ENCODE peak calls at places on chromosomes 7 and 10, in four cellular contexts. One of them, this sample, is unnamed.
A peak's percentile ranks its signal among the peaks of the same experiment; 100 is the strongest.

GRCh38 chr7:128831178-128831993 is 1.2 kb downstream of the FLNC start:
- DNase-seq in heart left ventricle: peak; percentile 79
- DNase-seq in heart right ventricle: peak; percentile 76
- DNase-seq in thyroid gland: no peak
- DNase-seq in this sample: peak; percentile 82

GRCh38 chr7:1137517-1138167 is 22.4 kb downstream of the ZFAND2A start:
- DNase-seq in thyroid gland: no peak
- DNase-seq in heart left ventricle: no peak
- DNase-seq in heart right ventricle: no peak
- DNase-seq in this sample: no peak

GRCh38 chr7:95550546-95550945 is 45.8 kb downstream of the PDK4 start:
- DNase-seq in heart right ventricle: no peak
- DNase-seq in heart left ventricle: no peak
- DNase-seq in thyroid gland: no peak
- DNase-seq in this sample: no peak

GRCh38 chr7:38658916-38659315 is 27.7 kb upstream of the AMPH start:
- DNase-seq in heart right ventricle: no peak
- DNase-seq in heart left ventricle: no peak
- DNase-seq in thyroid gland: no peak
- DNase-seq in this sample: no peak

GRCh38 chr10:126247454-126247975 is 140.8 kb downstream of the ADAM12 start:
- DNase-seq in heart right ventricle: peak; percentile 60
- DNase-seq in heart left ventricle: peak; percentile 76
- DNase-seq in thyroid gland: peak; percentile 71
- DNase-seq in this sample: peak; percentile 84

GRCh38 chr10:103833731-103834365 is 21.5 kb downstream of the SH3PXD2A start:
- DNase-seq in thyroid gland: peak; percentile 33
- DNase-seq in heart left ventricle: peak; percentile 84
- DNase-seq in heart right ventricle: peak; percentile 92
- DNase-seq in this sample: peak; percentile 84

GRCh38 chr10:74718208-74718607 is 108.2 kb upstream of the KAT6B start:
- DNase-seq in heart left ventricle: no peak
- DNase-seq in thyroid gland: no peak
- DNase-seq in heart right ventricle: no peak
- DNase-seq in this sample: no peak

GRCh38 chr7:94769726-94770125 is 113.8 kb upstream of the SGCE start:
- DNase-seq in heart right ventricle: no peak
- DNase-seq in thyroid gland: no peak
- DNase-seq in heart left ventricle: no peak
- DNase-seq in this sample: no peak

GRCh38 chr7:106354822-106355221 is 70.0 kb upstream of the NAMPT start:
- DNase-seq in thyroid gland: no peak
- DNase-seq in heart left ventricle: no peak
- DNase-seq in heart right ventricle: no peak
- DNase-seq in this sample: no peak

GRCh38 chr10:96301616-96302015 is 2.6 kb upstream of the DNTT start:
- DNase-seq in heart right ventricle: no peak
- DNase-seq in heart left ventricle: no peak
- DNase-seq in thyroid gland: no peak
- DNase-seq in this sample: no peak

GRCh38 chr10:77686096-77686495 is 48.5 kb upstream of the KCNMA1 start:
- DNase-seq in thyroid gland: no peak
- DNase-seq in heart right ventricle: no peak
- DNase-seq in heart left ventricle: no peak
- DNase-seq in this sample: no peak

GRCh38 chr7:112038353-112038752 is 167.8 kb downstream of the DOCK4 start:
- DNase-seq in heart left ventricle: no peak
- DNase-seq in thyroid gland: no peak
- DNase-seq in heart right ventricle: no peak
- DNase-seq in this sample: no peak

GRCh38 chr10:127547997-127548396 is 1.1 kb upstream of the NPS start:
- DNase-seq in thyroid gland: no peak
- DNase-seq in heart right ventricle: no peak
- DNase-seq in heart left ventricle: no peak
- DNase-seq in this sample: no peak

GRCh38 chr7:16649196-16649595 is 3.2 kb downstream of the BZW2 start:
- DNase-seq in thyroid gland: peak; percentile 54
- DNase-seq in heart left ventricle: no peak
- DNase-seq in heart right ventricle: no peak
- DNase-seq in this sample: no peak

GRCh38 chr7:16647435-16647960 is 1.5 kb downstream of the BZW2 start:
- DNase-seq in heart left ventricle: no peak
- DNase-seq in thyroid gland: no peak
- DNase-seq in heart right ventricle: no peak
- DNase-seq in this sample: no peak

GRCh38 chr7:16646427-16647081 is 573 bp downstream of the BZW2 start:
- DNase-seq in thyroid gland: no peak
- DNase-seq in heart right ventricle: no peak
- DNase-seq in heart left ventricle: no peak
- DNase-seq in this sample: no peak

GRCh38 chr7:16650266-16650665 is 4.3 kb downstream of the BZW2 start:
- DNase-seq in heart right ventricle: no peak
- DNase-seq in heart left ventricle: peak; percentile 25
- DNase-seq in thyroid gland: no peak
- DNase-seq in this sample: no peak

DNA sequence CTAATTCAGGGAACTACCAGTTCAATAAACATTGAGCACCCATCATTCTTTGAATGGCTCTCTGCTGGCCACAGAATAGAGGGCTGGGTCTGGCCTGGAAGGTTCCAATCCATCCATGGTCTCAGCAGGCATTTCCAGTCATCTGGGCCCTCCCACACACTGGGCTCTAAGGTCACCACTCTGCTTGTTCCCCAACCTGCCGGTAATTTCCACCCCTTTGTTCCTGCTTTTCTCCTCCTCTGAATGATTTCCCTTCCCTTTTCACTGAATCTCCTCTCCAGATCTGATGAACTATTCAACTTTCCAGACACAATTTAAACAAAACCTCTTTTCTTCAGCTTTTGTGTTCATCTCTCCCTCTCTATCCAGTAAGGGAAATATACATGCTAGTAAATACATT is 2.6 kb downstream of the BZW2 start:
- DNase-seq in heart right ventricle: no peak
- DNase-seq in thyroid gland: peak; percentile 55
- DNase-seq in heart left ventricle: no peak
- DNase-seq in this sample: no peak
- H3K4me3 ChIP-seq in heart right ventricle: no peak overlapping the region
- H3K4me3 ChIP-seq in thyroid gland: no peak overlapping the region
- H3K4me3 ChIP-seq in heart left ventricle: no peak overlapping the region
- H3K4me3 ChIP-seq in this sample: no peak overlapping the region

GRCh38 chr10:79232864-79233263 is 114.4 kb upstream of the PPIF start:
- DNase-seq in thyroid gland: no peak
- DNase-seq in heart right ventricle: no peak
- DNase-seq in heart left ventricle: no peak
- DNase-seq in this sample: peak; percentile 55
- H3K4me1 ChIP-seq in thyroid gland: peaks cover 19% of the 10 kb centered on the region
- H3K4me1 ChIP-seq in heart right ventricle: peaks cover 49% of the 10 kb centered on the region
- H3K4me1 ChIP-seq in heart left ventricle: peaks cover 54% of the 10 kb centered on the region
- H3K4me1 ChIP-seq in this sample: peaks cover 15% of the 10 kb centered on the region

GRCh38 chr7:24283559-24283899 is 461 bp upstream of the NPY start:
- DNase-seq in thyroid gland: no peak
- DNase-seq in heart right ventricle: no peak
- DNase-seq in heart left ventricle: no peak
- DNase-seq in this sample: no peak
- H3K4me3 ChIP-seq in thyroid gland: no peak overlapping the region
- H3K4me3 ChIP-seq in heart right ventricle: no peak overlapping the region
- H3K4me3 ChIP-seq in heart left ventricle: no peak overlapping the region
- H3K4me3 ChIP-seq in this sample: no peak overlapping the region

DNA sequence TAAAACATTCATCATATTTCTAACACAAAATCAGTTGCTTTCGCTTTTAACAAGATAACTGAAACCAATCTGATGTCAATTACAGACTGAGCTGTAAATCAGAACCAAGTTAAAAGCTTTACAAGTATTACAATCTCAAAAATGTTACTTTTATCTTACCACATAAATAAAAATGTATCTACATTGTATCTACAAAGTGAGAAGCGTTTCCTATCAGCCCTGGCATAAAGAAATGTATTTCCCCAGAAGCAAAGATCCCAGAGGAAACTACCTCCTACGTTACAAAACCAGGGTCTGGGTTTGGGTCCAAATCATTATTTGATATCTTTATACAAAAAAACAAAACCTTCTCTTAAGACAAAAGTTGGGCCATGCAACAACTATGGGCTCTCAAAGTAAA is 2.6 kb downstream of the SMURF1 start:
- DNase-seq in heart right ventricle: no peak
- DNase-seq in heart left ventricle: no peak
- DNase-seq in thyroid gland: no peak
- DNase-seq in this sample: no peak
- H3K4me1 ChIP-seq in heart right ventricle: peaks cover 36% of the 10 kb centered on the region
- H3K4me1 ChIP-seq in heart left ventricle: peaks cover 53% of the 10 kb centered on the region
- H3K4me1 ChIP-seq in thyroid gland: peaks cover 35% of the 10 kb centered on the region
- H3K4me1 ChIP-seq in this sample: peaks cover 8% of the 10 kb centered on the region

GRCh38 chr7:80660939-80661338 is 22.5 kb downstream of the CD36 start:
- DNase-seq in thyroid gland: no peak
- DNase-seq in heart left ventricle: no peak
- DNase-seq in heart right ventricle: no peak
- DNase-seq in this sample: no peak

GRCh38 chr7:80661729-80662128 is 23.3 kb downstream of the CD36 start:
- DNase-seq in heart right ventricle: no peak
- DNase-seq in thyroid gland: no peak
- DNase-seq in heart left ventricle: no peak
- DNase-seq in this sample: no peak

GRCh38 chr7:80656029-80656428 is 17.6 kb downstream of the CD36 start:
- DNase-seq in thyroid gland: no peak
- DNase-seq in heart right ventricle: no peak
- DNase-seq in heart left ventricle: no peak
- DNase-seq in this sample: no peak

GRCh38 chr7:80662252-80662651 is 23.8 kb downstream of the CD36 start:
- DNase-seq in heart left ventricle: no peak
- DNase-seq in thyroid gland: no peak
- DNase-seq in heart right ventricle: no peak
- DNase-seq in this sample: no peak

DNA sequence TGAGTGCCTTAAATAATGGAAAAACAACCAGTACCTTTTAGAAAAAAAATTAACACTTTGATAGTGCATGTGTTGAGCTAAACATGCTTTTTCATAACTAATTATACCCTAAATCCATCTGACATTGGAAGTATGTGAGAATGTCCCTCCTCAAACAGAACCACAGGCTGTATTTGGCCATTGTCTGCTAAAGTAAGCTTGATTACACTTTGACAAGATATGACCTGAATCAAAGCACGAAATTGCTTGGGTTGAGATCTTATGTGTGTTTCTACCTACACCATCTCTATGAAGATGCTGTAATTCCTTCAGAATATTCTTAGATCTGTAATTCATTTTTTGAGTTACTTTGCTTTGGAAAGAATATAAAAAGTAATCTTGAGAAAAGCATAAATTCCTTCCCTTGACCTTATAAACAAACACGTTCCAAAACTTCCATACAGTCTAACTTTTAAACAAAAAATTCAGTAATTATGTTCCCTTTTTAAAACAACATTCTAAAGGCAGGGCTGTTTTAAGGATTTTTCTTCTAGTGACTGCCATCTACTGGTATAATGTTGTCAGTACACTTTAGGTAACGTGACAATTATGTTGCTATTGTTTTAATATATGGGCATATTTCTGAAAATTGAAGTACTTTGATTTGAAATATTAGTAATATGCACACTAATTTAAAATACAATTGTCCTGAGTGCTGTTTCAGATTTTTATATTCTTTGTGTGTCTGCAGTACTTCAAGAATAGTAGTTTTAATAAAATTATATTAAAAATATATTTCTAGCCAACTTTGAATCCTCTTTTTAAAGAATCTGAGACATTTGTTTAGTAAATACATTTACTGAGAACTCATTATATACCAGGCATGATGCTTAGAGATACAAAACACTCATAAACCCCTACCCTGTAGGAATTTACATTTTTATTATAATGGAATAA is 20.9 kb downstream of the CD36 start:
- DNase-seq in heart right ventricle: no peak
- DNase-seq in thyroid gland: no peak
- DNase-seq in heart left ventricle: no peak
- DNase-seq in this sample: no peak
- H3K4me3 ChIP-seq in heart right ventricle: no peak overlapping the region
- H3K4me3 ChIP-seq in thyroid gland: no peak overlapping the region
- H3K4me3 ChIP-seq in heart left ventricle: no peak overlapping the region
- H3K4me3 ChIP-seq in this sample: no peak overlapping the region

DNA sequence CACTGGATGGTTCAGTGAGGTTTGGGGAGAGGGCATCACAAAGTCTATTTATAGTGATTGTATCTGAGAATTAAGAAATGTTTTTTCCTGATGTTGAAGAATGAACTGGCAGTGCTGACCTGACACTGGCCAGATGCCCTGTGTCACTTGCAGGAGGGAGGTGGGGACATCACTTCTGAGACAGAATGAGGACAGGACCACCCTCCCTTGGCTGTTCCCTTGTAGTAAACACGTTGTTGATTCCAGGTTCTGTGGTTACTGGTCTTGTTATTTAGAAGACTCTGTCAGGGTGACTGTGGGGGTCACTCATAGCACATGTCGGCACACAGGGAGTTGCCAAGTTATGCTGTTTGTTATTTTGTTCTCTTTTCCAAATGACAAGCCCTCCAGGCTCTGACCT is 126.4 kb downstream of the ADCY1 start:
- DNase-seq in heart left ventricle: no peak
- DNase-seq in thyroid gland: no peak
- DNase-seq in heart right ventricle: no peak
- DNase-seq in this sample: peak; percentile 71
- H3K4me1 ChIP-seq in heart left ventricle: peaks cover 6% of the 10 kb centered on the region
- H3K4me1 ChIP-seq in thyroid gland: no peaks in the 10 kb centered on the region
- H3K4me1 ChIP-seq in heart right ventricle: no peaks in the 10 kb centered on the region
- H3K4me1 ChIP-seq in this sample: peaks cover 10% of the 10 kb centered on the region

GRCh38 chr7:127589901-127590300 is 1.7 kb downstream of the ARF5 start:
- DNase-seq in thyroid gland: no peak
- DNase-seq in heart right ventricle: no peak
- DNase-seq in heart left ventricle: no peak
- DNase-seq in this sample: peak; percentile 66
- H3K4me3 ChIP-seq in thyroid gland: no peak overlapping the region
- H3K4me3 ChIP-seq in heart right ventricle: no peak overlapping the region
- H3K4me3 ChIP-seq in heart left ventricle: no peak overlapping the region
- H3K4me3 ChIP-seq in this sample: no peak overlapping the region